ENCODE peak calls at places on chromosomes 4 and X, in four cellular contexts. A, K, S and I are unnamed samples.

GRCh38 chr4:78057600-78058560 is 757 bp downstream of the FRAS1 start:
- DNase-seq in A (no peak), K (peak), S (peak), I (no peak)

GRCh38 chr4:113674251-113674650 is 87.3 kb downstream of the CAMK2D start:
- DNase-seq in A (no peak), K (no peak), S (no peak), I (peak)

GRCh38 chrX:124497386-124497785 is 151.0 kb downstream of the SH2D1A start:
- DNase-seq in A (no peak), K (no peak), S (no peak), I (no peak)

GRCh38 chr4:1793496-1793840 is 375 bp downstream of the FGFR3 start:
- DNase-seq in A (no peak), K (peak), S (peak), I (no peak)

GRCh38 chr4:35520059-35520458 is 724.3 kb downstream of the ARAP2 start:
- DNase-seq in A (no peak), K (no peak), S (no peak), I (peak)

GRCh38 chrX:9853307-9853706 is 67.1 kb downstream of the SHROOM2 start:
- DNase-seq in A (no peak), K (no peak), S (no peak), I (no peak)

GRCh38 chr4:105162123-105162796 is 15.6 kb downstream of the TET2 start:
- DNase-seq in A (no peak), K (no peak), S (no peak), I (no peak)

GRCh38 chr4:143616771-143617170 is 83.7 kb downstream of the FREM3 start:
- DNase-seq in A (no peak), K (no peak), S (peak), I (peak)

GRCh38 chrX:8424941-8425340 is 39.7 kb upstream of the VCX3B start:
- DNase-seq in A (no peak), K (no peak), S (no peak), I (peak)

GRCh38 chr4:10118355-10119004 is 1.9 kb upstream of the WDR1 start:
- DNase-seq in A (no peak), K (no peak), S (no peak), I (no peak)
- H3K27ac ChIP-seq in A (no peak), K (no peak), S (peak), I (no peak)

DNA sequence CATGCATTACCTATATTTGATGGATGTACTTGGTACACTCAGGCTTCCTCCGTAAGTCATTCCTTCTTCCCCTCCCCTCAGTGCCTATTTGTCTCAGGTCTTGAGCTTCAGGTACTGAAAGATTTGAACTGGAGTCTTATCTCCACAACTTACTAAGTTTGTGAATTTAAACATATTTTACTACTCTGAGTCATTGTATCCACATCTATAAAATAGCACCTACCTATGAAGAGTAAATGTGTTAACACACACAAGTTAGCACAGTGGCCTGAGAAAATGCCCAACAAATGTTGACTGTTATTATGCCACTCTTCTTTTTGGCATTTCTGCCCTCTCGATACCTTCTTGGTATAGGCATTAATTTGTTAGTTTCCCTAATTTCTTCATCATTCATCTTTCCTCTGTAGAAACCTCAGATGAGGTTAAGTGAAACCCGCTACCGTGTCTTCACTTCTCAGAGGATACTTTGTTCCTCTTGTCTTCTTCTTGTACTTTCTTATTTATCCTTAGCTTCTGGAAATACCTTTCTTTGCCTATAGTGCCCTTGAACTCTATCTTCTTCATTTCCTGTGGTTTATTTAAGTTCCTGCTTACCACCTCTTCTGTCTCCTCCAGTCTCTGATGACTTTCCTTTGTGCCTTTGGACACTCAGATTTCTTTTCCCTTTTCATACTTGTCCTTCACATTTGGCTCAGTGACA is 159.5 kb upstream of the LEF1 start:
- DNase-seq in A (no peak), K (no peak), S (no peak), I (no peak)
- H3K27ac ChIP-seq in A (no peak), K (no peak), S (peak), I (no peak)

GRCh38 chr4:156969136-156969535 is 2.5 kb downstream of the PDGFC start:
- DNase-seq in A (no peak), K (no peak), S (no peak), I (no peak)
- H3K27ac ChIP-seq in A (peak), K (no peak), S (no peak), I (peak)

DNA sequence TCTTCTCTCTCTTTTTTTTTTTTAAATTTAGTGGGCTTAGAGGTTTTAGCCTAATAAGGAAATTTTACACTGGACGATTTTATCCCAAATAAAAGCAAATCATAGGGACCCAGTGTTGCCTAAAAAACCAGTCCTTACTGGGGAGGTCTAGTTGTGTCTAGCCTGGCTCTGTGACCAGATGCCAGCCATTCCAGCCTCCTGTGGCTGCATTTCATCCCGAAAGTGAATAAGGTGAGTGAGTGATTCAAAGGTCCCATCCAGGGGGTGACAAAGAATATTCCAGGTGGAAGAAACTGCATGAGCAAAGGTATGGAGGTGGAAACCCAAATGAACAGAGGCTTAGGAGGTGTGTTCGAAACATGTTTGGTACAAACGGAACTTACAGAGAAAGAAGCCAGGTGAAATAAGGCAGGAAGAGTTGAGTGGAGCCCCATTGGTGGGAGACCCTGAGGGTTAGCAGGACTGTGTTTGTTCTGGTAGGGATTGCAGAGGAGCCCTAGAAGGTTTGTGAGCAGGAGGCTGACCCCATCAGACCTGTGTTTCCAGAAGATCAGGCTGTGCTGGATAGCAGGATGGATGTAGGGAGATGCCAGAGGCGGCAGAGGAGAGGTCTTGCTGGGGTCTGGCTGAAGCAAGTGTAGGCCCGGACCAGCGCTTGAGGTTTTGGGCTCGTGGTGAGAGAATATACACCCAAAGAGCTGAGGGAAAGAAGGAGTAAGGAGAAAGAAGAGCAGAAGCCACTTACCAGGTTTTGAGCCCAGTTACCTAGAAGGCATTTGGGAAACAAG is 31.6 kb downstream of the PTTG2 start:
- DNase-seq in A (no peak), K (no peak), S (no peak), I (no peak)
- H3K27ac ChIP-seq in A (no peak), K (no peak), S (peak), I (no peak)

DNA sequence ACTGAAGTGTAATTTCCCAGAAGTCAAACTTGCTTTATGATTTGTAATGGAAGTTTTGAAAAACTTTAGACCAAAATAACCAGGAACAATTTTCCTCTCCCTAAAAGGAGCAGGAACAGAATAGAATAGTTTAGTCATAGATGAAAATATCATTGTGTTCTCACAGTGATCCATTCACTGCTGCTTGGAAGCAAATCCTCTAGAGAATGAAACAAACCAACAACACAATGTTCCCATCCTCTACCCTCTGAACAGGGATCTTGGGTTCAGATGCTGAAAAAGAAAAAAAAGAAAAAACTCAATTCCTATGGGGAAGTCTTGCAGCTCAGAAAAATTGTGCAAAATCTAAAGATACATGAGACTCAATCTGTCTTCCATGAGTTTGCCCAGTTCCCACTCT is 12.2 kb downstream of the DSPP start:
- DNase-seq in A (no peak), K (no peak), S (no peak), I (no peak)
- H3K27ac ChIP-seq in A (no peak), K (no peak), S (no peak), I (no peak)